ENCODE peak calls at places on chromosomes 12 and 14, in ten cellular contexts. G, H, P, I, A, C, N, K, B and M are unnamed samples.

GRCh38 chr12:63927511-63927910 is 83.0 kb downstream of the SRGAP1 start:
- DNase-seq in G (no peak), H (no peak), P (no peak), I (no peak), A (no peak), C (no peak), N (no peak), K (no peak), B (no peak), M (no peak)

GRCh38 chr12:102874819-102875218 is 42.2 kb downstream of the PAH start:
- DNase-seq in G (no peak), H (no peak), P (no peak), I (no peak), A (no peak), C (no peak), N (no peak), K (no peak), B (no peak), M (no peak)

GRCh38 chr12:132423251-132424117 is 66.5 kb upstream of the FBRSL1 start:
- DNase-seq in G (peak; percentile 12), H (peak; percentile 52), P (no peak), I (peak; percentile 83), A (no peak), C (peak; percentile 47), N (no peak), K (no peak), B (peak; percentile 71), M (no peak)

GRCh38 chr12:9829990-9830389 is 2.7 kb downstream of the KLRF1 start:
- DNase-seq in G (no peak), H (no peak), P (no peak), I (no peak), A (no peak), C (no peak), N (no peak), K (no peak), B (no peak), M (no peak)

GRCh38 chr14:56902413-56902812 is 92.1 kb upstream of the OTX2 start:
- DNase-seq in G (no peak), H (no peak), P (no peak), I (no peak), A (no peak), C (no peak), N (no peak), K (no peak), B (no peak), M (no peak)

GRCh38 chr12:13102481-13103195 is 829 bp downstream of the GSG1 start:
- DNase-seq in G (no peak), H (no peak), P (peak; percentile 22), I (no peak), A (no peak), C (no peak), N (no peak), K (no peak), B (no peak), M (no peak)

GRCh38 chr12:28216016-28216415 is 25.8 kb downstream of the CCDC91 start:
- DNase-seq in G (no peak), H (no peak), P (no peak), I (no peak), A (no peak), C (no peak), N (no peak), K (no peak), B (no peak), M (no peak)

GRCh38 chr12:3325736-3326135 is 165.3 kb upstream of the PRMT8 start:
- DNase-seq in G (no peak), H (no peak), P (no peak), I (no peak), A (no peak), C (no peak), N (no peak), K (no peak), B (no peak), M (no peak)

GRCh38 chr14:64542839-64543207 is 2.3 kb downstream of the HSPA2 start:
- DNase-seq in G (no peak), H (no peak), P (no peak), I (no peak), A (no peak), C (no peak), N (no peak), K (no peak), B (no peak), M (no peak)

GRCh38 chr12:85029456-85029855 is 6.6 kb downstream of the TSPAN19 start:
- DNase-seq in G (no peak), H (no peak), P (no peak), I (no peak), A (no peak), C (no peak), N (peak; percentile 18), K (no peak), B (no peak), M (no peak)

GRCh38 chr14:100692859-100693558 is 33.7 kb upstream of the DLK1 start:
- DNase-seq in G (no peak), H (no peak), P (no peak), I (no peak), A (peak; percentile 82), C (peak; percentile 86), N (peak; percentile 48), K (no peak), B (no peak), M (no peak)

GRCh38 chr14:59175404-59175803 is 13.1 kb upstream of the DAAM1 start:
- DNase-seq in G (no peak), H (peak; percentile 79), P (no peak), I (no peak), A (no peak), C (no peak), N (no peak), K (no peak), B (no peak), M (no peak)

GRCh38 chr12:56635539-56636117 is 5.5 kb upstream of the BAZ2A start:
- DNase-seq in G (no peak), H (no peak), P (no peak), I (peak; percentile 70), A (no peak), C (no peak), N (peak; percentile 7), K (no peak), B (no peak), M (no peak)

GRCh38 chr12:80954857-80955520 is 17.3 kb upstream of the LIN7A start:
- DNase-seq in G (no peak), H (no peak), P (no peak), I (no peak), A (no peak), C (no peak), N (no peak), K (no peak), B (no peak), M (no peak)

GRCh38 chr12:12859690-12860089 is 31.7 kb upstream of the GPRC5A start:
- DNase-seq in G (no peak), H (no peak), P (no peak), I (no peak), A (no peak), C (no peak), N (peak; percentile 5), K (no peak), B (no peak), M (no peak)

GRCh38 chr14:101364503-101365328 is 196.6 kb upstream of the DIO3 start:
- DNase-seq in G (no peak), H (no peak), P (no peak), I (peak; percentile 33), A (peak; percentile 86), C (peak; percentile 33), N (no peak), K (no peak), B (no peak), M (peak; percentile 57)

GRCh38 chr12:117724545-117724944 is 244.2 kb downstream of the KSR2 start:
- DNase-seq in G (no peak), H (no peak), P (no peak), I (no peak), A (no peak), C (no peak), N (no peak), K (no peak), B (no peak), M (no peak)

GRCh38 chr12:54444202-54444601 is 25.1 kb upstream of the ITGA5 start:
- DNase-seq in G (no peak), H (no peak), P (no peak), I (no peak), A (no peak), C (no peak), N (no peak), K (no peak), B (no peak), M (no peak)

GRCh38 chr12:92462527-92462926 is 240.3 kb upstream of the PLEKHG7 start:
- DNase-seq in G (no peak), H (no peak), P (no peak), I (no peak), A (no peak), C (no peak), N (no peak), K (no peak), B (no peak), M (no peak)

GRCh38 chr12:9813821-9814798 is 13.2 kb upstream of the KLRF1 start:
- DNase-seq in G (peak; percentile 85), H (peak; percentile 65), P (peak; percentile 53), I (peak; percentile 89), A (peak; percentile 85), C (peak; percentile 88), N (no peak), K (no peak), B (peak; percentile 75), M (peak; percentile 82)

GRCh38 chr12:40351976-40352375 is 127.2 kb downstream of the LRRK2 start:
- DNase-seq in G (no peak), H (no peak), P (no peak), I (no peak), A (no peak), C (no peak), N (no peak), K (no peak), B (no peak), M (no peak)

GRCh38 chr14:57169901-57170300 is 98.8 kb downstream of the EXOC5 start:
- DNase-seq in G (no peak), H (no peak), P (no peak), I (no peak), A (no peak), C (no peak), N (no peak), K (no peak), B (no peak), M (no peak)

GRCh38 chr12:58554522-58555157 is 365.7 kb downstream of the LRIG3 start:
- DNase-seq in G (no peak), H (no peak), P (no peak), I (no peak), A (no peak), C (no peak), N (no peak), K (no peak), B (no peak), M (no peak)

GRCh38 chr14:63544641-63545234 is 1.6 kb upstream of the PPP2R5E start:
- DNase-seq in G (no peak), H (no peak), P (no peak), I (peak; percentile 35), A (no peak), C (no peak), N (peak; percentile 3), K (no peak), B (peak; percentile 44), M (no peak)

GRCh38 chr12:43148711-43149110 is 403.3 kb downstream of the ADAMTS20 start:
- DNase-seq in G (no peak), H (no peak), P (no peak), I (no peak), A (no peak), C (peak; percentile 17), N (no peak), K (no peak), B (no peak), M (no peak)

GRCh38 chr12:80810874-80811273 is 94.2 kb downstream of the MYF5 start:
- DNase-seq in G (no peak), H (no peak), P (no peak), I (no peak), A (no peak), C (no peak), N (no peak), K (no peak), B (no peak), M (no peak)

GRCh38 chr12:131351319-131352028 is 359.4 kb upstream of the SFSWAP start:
- DNase-seq in G (no peak), H (no peak), P (no peak), I (peak; percentile 31), A (no peak), C (no peak), N (no peak), K (no peak), B (no peak), M (no peak)

GRCh38 chr12:124592050-124592449 is 24.6 kb upstream of the NCOR2 start:
- DNase-seq in G (no peak), H (no peak), P (no peak), I (no peak), A (no peak), C (no peak), N (no peak), K (no peak), B (no peak), M (no peak)